ENCODE peak calls at places on chromosomes 4 and X, in five cellular contexts. N is cardiac fibroblast, X is M059J, C is NCI-H460, Y is NCI-H2171 treated with DMSO at 0.1 percent for 48 hours. W is an unnamed sample.
A peak's percentile ranks its signal among the peaks of the same experiment; 100 is the strongest.

GRCh38 chrX:155070975-155071693 is at the start of the genes BRCC3, CMC4 and MTCP1:
- DNase-seq in N (peak; percentile 87), X (peak; percentile 86), C (peak; percentile 85), Y (peak; percentile 72), W (peak; percentile 77)

GRCh38 chr4:173450281-173450680 is 51.4 kb upstream of the SCRG1 start:
- DNase-seq in N (no peak), X (no peak), C (no peak), Y (no peak), W (no peak)

GRCh38 chrX:153669901-153670731 is 3.5 kb downstream of the PNCK start:
- DNase-seq in N (no peak), X (no peak), C (no peak), Y (no peak), W (no peak)

GRCh38 chr4:47642985-47643745 is 158.1 kb downstream of the ATP10D start:
- DNase-seq in N (peak; percentile 16), X (peak; percentile 63), C (no peak), Y (peak; percentile 34), W (no peak)

GRCh38 chr4:7392438-7393374 is 42.0 kb downstream of the PSAPL1 start:
- DNase-seq in N (peak; percentile 21), X (no peak), C (no peak), Y (no peak), W (no peak)

GRCh38 chr4:157521916-157522315 is 301.4 kb downstream of the GRIA2 start:
- DNase-seq in N (no peak), X (no peak), C (no peak), Y (no peak), W (no peak)

GRCh38 chr4:31341601-31342375 is 621.6 kb downstream of the PCDH7 start:
- DNase-seq in N (no peak), X (no peak), C (no peak), Y (no peak), W (no peak)

GRCh38 chrX:154529206-154529612 is 13.2 kb upstream of the FAM3A start:
- DNase-seq in N (peak; percentile 72), X (peak; percentile 81), C (no peak), Y (no peak), W (no peak)

GRCh38 chr4:99447079-99447478 is 11.9 kb upstream of the ADH7 start:
- DNase-seq in N (peak; percentile 70), X (peak; percentile 46), C (peak; percentile 86), Y (peak; percentile 1), W (no peak)

GRCh38 chr4:128517739-128518510 is 230.3 kb upstream of the PGRMC2 start:
- DNase-seq in N (peak; percentile 96), X (peak; percentile 90), C (peak; percentile 89), Y (no peak), W (peak; percentile 4)

GRCh38 chrX:136163694-136164093 is 16.4 kb downstream of the FHL1 start:
- DNase-seq in N (no peak), X (peak; percentile 43), C (no peak), Y (no peak), W (no peak)

GRCh38 chr4:8882239-8882638 is 10.6 kb upstream of the HMX1 start:
- DNase-seq in N (no peak), X (no peak), C (no peak), Y (peak; percentile 18), W (no peak)

GRCh38 chr4:175405961-175406360 is 406.1 kb downstream of the GPM6A start:
- DNase-seq in N (no peak), X (no peak), C (no peak), Y (no peak), W (no peak)

GRCh38 chr4:158129649-158130048 is 43.2 kb downstream of the GASK1B start:
- DNase-seq in N (no peak), X (peak; percentile 59), C (no peak), Y (no peak), W (no peak)

GRCh38 chr4:15198070-15198727 is 195.9 kb downstream of the CPEB2 start:
- DNase-seq in N (peak; percentile 14), X (no peak), C (no peak), Y (no peak), W (no peak)

GRCh38 chr4:137650051-137650450 is 117.8 kb upstream of the PCDH18 start:
- DNase-seq in N (no peak), X (peak; percentile 58), C (no peak), Y (no peak), W (no peak)

GRCh38 chr4:151173751-151174325 is 74.4 kb downstream of the RPS3A start:
- DNase-seq in N (peak; percentile 89), X (no peak), C (no peak), Y (no peak), W (no peak)

GRCh38 chrX:40085086-40085551 is 12.6 kb downstream of the BCOR start:
- DNase-seq in N (peak; percentile 89), X (peak; percentile 77), C (no peak), Y (no peak), W (no peak)

GRCh38 chrX:18984381-18985185 is 669 bp upstream of the PHKA2 start:
- DNase-seq in N (peak; percentile 77), X (peak; percentile 80), C (peak; percentile 76), Y (peak; percentile 77), W (peak; percentile 55)

W was measured in HuH-7.